ENCODE peak calls at places on chromosomes 16 and 17, in four cellular contexts. T is nucleus accumbens, S is HuH-7.5, J is SHP77. O is an unnamed sample.

GRCh38 chr17:2181206-2181983 is 122.2 kb downstream of the SMG6 start:
- DNase-seq in T (no peak), S (no peak), J (no peak), O (peak)

GRCh38 chr17:39812466-39812865 is 51.6 kb downstream of the IKZF3 start:
- DNase-seq in T (no peak), S (no peak), J (no peak), O (no peak)

GRCh38 chr17:69757794-69758430 is 317.1 kb upstream of the KCNJ16 start:
- DNase-seq in T (no peak), S (no peak), J (no peak), O (no peak)

GRCh38 chr17:40015998-40016691 is 905 bp downstream of the CSF3 start:
- DNase-seq in T (no peak), S (no peak), J (no peak), O (no peak)

GRCh38 chr16:51155199-51155607 is 4.1 kb upstream of the SALL1 start:
- DNase-seq in T (no peak), S (no peak), J (no peak), O (no peak)

GRCh38 chr17:69175812-69176517 is 34.3 kb upstream of the ABCA6 start:
- DNase-seq in T (no peak), S (no peak), J (no peak), O (peak)

GRCh38 chr16:12462690-12463646 is 340.7 kb downstream of the CPPED1 start:
- DNase-seq in T (no peak), S (no peak), J (no peak), O (peak)

GRCh38 chr17:15169676-15170075 is 95.5 kb downstream of the PMP22 start:
- DNase-seq in T (no peak), S (no peak), J (no peak), O (no peak)

GRCh38 chr16:80055831-80056230 is 455.3 kb upstream of the MAF start:
- DNase-seq in T (no peak), S (no peak), J (no peak), O (no peak)

GRCh38 chr16:85347213-85347591 is 234.9 kb upstream of the CIBAR2 start:
- DNase-seq in T (no peak), S (no peak), J (peak), O (no peak)

GRCh38 chr17:80775863-80776262 is 215.8 kb upstream of the CHMP6 start:
- DNase-seq in T (no peak), S (no peak), J (no peak), O (no peak)

GRCh38 chr17:82963104-82963950 is 116.1 kb upstream of the METRNL start:
- DNase-seq in T (no peak), S (peak), J (no peak), O (no peak)

GRCh38 chr16:56013962-56014552 is 138.9 kb upstream of the CES5A start:
- DNase-seq in T (no peak), S (no peak), J (no peak), O (peak)

GRCh38 chr17:14214271-14214670 is 22.4 kb downstream of the CDRT15 start:
- DNase-seq in T (no peak), S (no peak), J (no peak), O (no peak)

GRCh38 chr17:41382396-41382795 is 290 bp upstream of the KRT34 start:
- DNase-seq in T (no peak), S (no peak), J (no peak), O (no peak)

GRCh38 chr17:40326014-40326831 is 17.2 kb downstream of the RARA start:
- DNase-seq in T (no peak), S (no peak), J (no peak), O (no peak)

GRCh38 chr17:57442914-57443571 is 186.7 kb downstream of the MSI2 start:
- DNase-seq in T (no peak), S (no peak), J (peak), O (peak)

GRCh38 chr17:80470603-80471002 is 5.8 kb downstream of the NPTX1 start:
- DNase-seq in T (no peak), S (no peak), J (no peak), O (no peak)

O was measured in SJCRH30.